ENCODE peak calls at places on chromosomes 16 and 17, in nine cellular contexts. O, K, H, M, P, C, V, Y and Q are unnamed samples.

GRCh38 chr16:10752843-10753523 is 9.3 kb downstream of the NUBP1 start:
- DNase-seq in M (peak; percentile 65), H (no peak), V (no peak), O (peak; percentile 79), K (no peak), Y (no peak), C (no peak), P (peak; percentile 84), Q (peak; percentile 48)

GRCh38 chr16:81623365-81624102 is 155.6 kb upstream of the PLCG2 start:
- DNase-seq in M (no peak), Y (peak; percentile 73), V (peak; percentile 54), C (no peak), K (no peak), H (peak; percentile 80), O (no peak), P (no peak), Q (no peak)

GRCh38 chr17:39772987-39773664 is 35.4 kb downstream of the GRB7 start:
- DNase-seq in Y (no peak), O (no peak), P (no peak), V (no peak), M (no peak), H (no peak), C (no peak), K (no peak), Q (no peak)

GRCh38 chr17:39604911-39605491 is 2.7 kb downstream of the NEUROD2 start:
- DNase-seq in C (no peak), V (no peak), P (no peak), K (no peak), Y (no peak), H (no peak), M (no peak), O (no peak), Q (no peak)

GRCh38 chr17:79625706-79626105 is 14.9 kb upstream of the RBFOX3 start:
- DNase-seq in M (peak; percentile 3), K (no peak), H (no peak), P (no peak), V (no peak), O (peak; percentile 18), C (no peak), Y (no peak), Q (no peak)

GRCh38 chr16:89443727-89444084 is 46.7 kb downstream of the ANKRD11 start:
- DNase-seq in O (no peak), H (no peak), C (no peak), P (no peak), M (peak; percentile 48), Y (no peak), K (no peak), V (no peak), Q (no peak)

GRCh38 chr16:53093162-53093744 is 38.5 kb downstream of the CHD9 start:
- DNase-seq in Y (no peak), C (no peak), H (no peak), P (no peak), V (no peak), K (no peak), O (no peak), M (no peak), Q (no peak)

GRCh38 chr16:1311738-1312458 is 2.5 kb downstream of the UBE2I start:
- DNase-seq in P (no peak), C (no peak), Y (no peak), V (no peak), O (no peak), M (peak; percentile 54), K (no peak), H (no peak), Q (no peak)

GRCh38 chr16:31130899-31131298 is 4.6 kb downstream of the PRSS8 start:
- DNase-seq in Y (no peak), V (peak; percentile 67), P (no peak), C (no peak), O (no peak), H (no peak), K (no peak), M (no peak), Q (no peak)

GRCh38 chr17:80786470-80786869 is 205.2 kb upstream of the CHMP6 start:
- DNase-seq in M (no peak), K (no peak), V (no peak), C (no peak), O (peak; percentile 40), H (no peak), Y (no peak), P (peak; percentile 16), Q (peak; percentile 36)

GRCh38 chr17:57482657-57483056 is 226.3 kb downstream of the MSI2 start:
- DNase-seq in K (no peak), M (no peak), V (no peak), Y (no peak), H (no peak), P (no peak), C (no peak), O (no peak), Q (no peak)

GRCh38 chr17:57485566-57485865 is 229.2 kb downstream of the MSI2 start:
- DNase-seq in C (no peak), K (no peak), P (no peak), H (no peak), O (no peak), Y (no peak), V (no peak), M (no peak), Q (no peak)

GRCh38 chr17:57485916-57486315 is 229.6 kb downstream of the MSI2 start:
- DNase-seq in V (no peak), Y (no peak), K (no peak), C (no peak), P (no peak), O (no peak), M (no peak), H (no peak), Q (no peak)

GRCh38 chr17:57484826-57485565 is 228.7 kb downstream of the MSI2 start:
- DNase-seq in V (no peak), O (no peak), C (no peak), P (no peak), Y (no peak), H (no peak), K (no peak), M (no peak), Q (no peak)

GRCh38 chr17:57484081-57484666 is 227.9 kb downstream of the MSI2 start:
- DNase-seq in V (no peak), M (no peak), K (no peak), H (no peak), Y (no peak), C (no peak), O (no peak), P (no peak), Q (no peak)
- H3K4me1 ChIP-seq in V (peaks cover 16% of the 10 kb centered on the region), M (peaks cover 74% of the 10 kb centered on the region), K (peaks cover 21% of the 10 kb centered on the region), H (peaks cover 11% of the 10 kb centered on the region), Y (peaks cover 26% of the 10 kb centered on the region), C (no peaks in the 10 kb centered on the region), O (peaks cover 49% of the 10 kb centered on the region), P (peaks cover 4% of the 10 kb centered on the region), Q (peaks cover 64% of the 10 kb centered on the region)

GRCh38 chr16:5653041-5653440 is 555.4 kb upstream of the EEF2KMT start:
- DNase-seq in K (no peak), C (no peak), P (no peak), Y (no peak), O (no peak), M (no peak), V (no peak), H (no peak), Q (no peak)

GRCh38 chr16:5653789-5654188 is 556.2 kb upstream of the EEF2KMT start:
- DNase-seq in O (no peak), K (no peak), H (no peak), P (no peak), V (no peak), M (no peak), Y (no peak), C (no peak), Q (no peak)

GRCh38 chr16:5644132-5644531 is 546.5 kb upstream of the EEF2KMT start:
- DNase-seq in P (no peak), M (no peak), Y (no peak), H (no peak), V (no peak), K (no peak), O (no peak), C (no peak), Q (no peak)

DNA sequence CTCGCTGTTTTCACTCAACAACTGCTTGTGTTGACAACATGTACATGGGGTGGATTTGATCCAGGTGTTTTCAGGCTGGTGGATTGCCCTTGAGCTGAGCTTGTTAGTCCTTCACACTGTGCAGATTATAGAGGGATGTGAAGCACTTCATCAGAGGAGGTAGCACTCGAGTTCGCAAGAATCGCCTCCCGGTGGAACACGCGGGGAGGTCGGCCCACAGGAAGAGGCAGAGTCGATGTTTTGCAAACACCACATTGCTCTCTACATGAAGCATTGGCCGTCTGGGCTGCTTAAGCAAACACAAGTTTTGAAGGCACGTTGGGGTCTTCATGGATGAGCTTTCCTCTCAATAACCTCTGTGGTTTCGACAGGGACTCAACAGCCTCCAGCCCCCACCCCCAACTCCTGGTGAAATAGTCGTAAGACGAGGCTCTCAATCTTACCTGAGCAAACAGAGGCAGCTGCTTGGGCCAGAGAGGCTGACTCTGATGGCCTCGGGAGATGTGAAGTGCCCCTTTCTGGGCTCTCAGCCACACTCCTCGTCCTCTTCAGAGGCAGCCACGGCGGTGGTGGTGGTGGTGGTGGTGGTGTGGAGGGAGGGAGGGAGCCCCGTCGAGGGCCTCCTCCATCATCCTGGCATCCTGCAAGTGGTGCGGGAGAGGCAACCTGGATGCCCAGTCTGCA is 552.3 kb upstream of the EEF2KMT start:
- DNase-seq in H (no peak), O (no peak), Y (no peak), M (no peak), C (no peak), K (no peak), P (no peak), V (no peak), Q (no peak)
- H3K4me1 ChIP-seq in H (no peaks in the 10 kb centered on the region), O (no peaks in the 10 kb centered on the region), Y (no peaks in the 10 kb centered on the region), M (no peaks in the 10 kb centered on the region), C (no peaks in the 10 kb centered on the region), K (no peaks in the 10 kb centered on the region), P (no peaks in the 10 kb centered on the region), V (no peaks in the 10 kb centered on the region), Q (no peaks in the 10 kb centered on the region)

GRCh38 chr17:50824429-50824828 is 11.0 kb upstream of the WFIKKN2 start:
- DNase-seq in P (no peak), V (no peak), K (no peak), O (no peak), M (no peak), Y (no peak), C (no peak), H (no peak), Q (no peak)

GRCh38 chr17:50828508-50829170 is 6.7 kb upstream of the WFIKKN2 start:
- DNase-seq in K (no peak), V (no peak), M (no peak), O (no peak), C (no peak), P (no peak), H (no peak), Y (no peak), Q (no peak)

GRCh38 chr17:50822550-50822949 is 12.8 kb upstream of the WFIKKN2 start:
- DNase-seq in V (no peak), P (no peak), H (no peak), M (no peak), O (no peak), C (no peak), Y (no peak), K (no peak), Q (no peak)

GRCh38 chr17:50829336-50829735 is 6.0 kb upstream of the WFIKKN2 start:
- DNase-seq in K (no peak), M (no peak), P (no peak), Y (no peak), O (no peak), V (no peak), H (no peak), C (no peak), Q (no peak)

GRCh38 chr17:50825188-50825587 is 10.2 kb upstream of the WFIKKN2 start:
- DNase-seq in V (no peak), C (no peak), Y (no peak), K (no peak), M (no peak), H (no peak), O (no peak), P (no peak), Q (no peak)
- H3K4me1 ChIP-seq in V (no peaks in the 10 kb centered on the region), C (no peaks in the 10 kb centered on the region), Y (no peaks in the 10 kb centered on the region), K (no peaks in the 10 kb centered on the region), M (no peaks in the 10 kb centered on the region), H (no peaks in the 10 kb centered on the region), O (no peaks in the 10 kb centered on the region), P (no peaks in the 10 kb centered on the region), Q (no peaks in the 10 kb centered on the region)

GRCh38 chr16:14121872-14122271 is 50.8 kb downstream of the MRTFB start:
- DNase-seq in Y (no peak), M (no peak), P (no peak), C (no peak), H (no peak), O (no peak), V (no peak), K (no peak), Q (no peak)
- H3K4me1 ChIP-seq in Y (peaks cover 9% of the 10 kb centered on the region), M (peaks cover 33% of the 10 kb centered on the region), P (peaks cover 10% of the 10 kb centered on the region), C (peaks cover 13% of the 10 kb centered on the region), H (peaks cover 10% of the 10 kb centered on the region), O (no peaks in the 10 kb centered on the region), V (peaks cover 4% of the 10 kb centered on the region), K (no peaks in the 10 kb centered on the region), Q (peaks cover 23% of the 10 kb centered on the region)